ENCODE peak calls at places on chromosomes 7 and 10, in seven cellular contexts. G is HFFc6, J is choroid plexus epithelial cell, F is aorta, R is progenitor cell of endocrine pancreas, K is endothelial cell, Z is AG04450. A is an unnamed sample.

GRCh38 chr7:82678716-82679115 is 235.1 kb upstream of the CACNA2D1 start:
- DNase-seq in G (no peak), J (no peak), F (no peak), R (no peak), K (no peak), Z (no peak), A (no peak)

GRCh38 chr7:53111061-53111460 is 75.6 kb downstream of the POM121L12 start:
- DNase-seq in G (no peak), J (no peak), F (no peak), R (no peak), K (no peak), Z (no peak), A (no peak)

GRCh38 chr10:77737608-77738007 is 100.0 kb upstream of the KCNMA1 start:
- DNase-seq in G (peak; percentile 86), J (peak; percentile 93), F (no peak), R (no peak), K (no peak), Z (peak; percentile 62), A (peak; percentile 80)

GRCh38 chr7:115707236-115707635 is 323.3 kb downstream of the TFEC start:
- DNase-seq in G (no peak), J (peak; percentile 31), F (no peak), R (no peak), K (peak; percentile 23), Z (no peak), A (no peak)

GRCh38 chr7:116577320-116577871 is 52.6 kb downstream of the CAV1 start:
- DNase-seq in G (no peak), J (peak; percentile 25), F (no peak), R (no peak), K (no peak), Z (no peak), A (no peak)

GRCh38 chr10:86260564-86260963 is 106.0 kb downstream of the GRID1 start:
- DNase-seq in G (no peak), J (no peak), F (no peak), R (no peak), K (no peak), Z (no peak), A (no peak)

GRCh38 chr10:33617381-33617780 is 282.9 kb upstream of the NRP1 start:
- DNase-seq in G (no peak), J (peak; percentile 43), F (no peak), R (no peak), K (no peak), Z (no peak), A (no peak)

GRCh38 chr10:24360286-24361127 is 151.6 kb downstream of the KIAA1217 start:
- DNase-seq in G (peak; percentile 56), J (peak; percentile 89), F (peak; percentile 61), R (peak; percentile 43), K (peak; percentile 70), Z (peak; percentile 49), A (no peak)

GRCh38 chr7:95066736-95067530 is 159.5 kb downstream of the PPP1R9A start:
- DNase-seq in G (no peak), J (peak; percentile 66), F (no peak), R (no peak), K (no peak), Z (no peak), A (no peak)

GRCh38 chr7:111878788-111879187 is 316.5 kb upstream of the IMMP2L start:
- DNase-seq in G (no peak), J (no peak), F (no peak), R (no peak), K (no peak), Z (no peak), A (no peak)

GRCh38 chr7:87784424-87784823 is 91.7 kb downstream of the SLC25A40 start:
- DNase-seq in G (no peak), J (peak; percentile 40), F (no peak), R (no peak), K (no peak), Z (no peak), A (no peak)

GRCh38 chr7:137933270-137934017 is 68.4 kb downstream of the CREB3L2 start:
- DNase-seq in G (peak; percentile 46), J (peak; percentile 81), F (peak; percentile 69), R (no peak), K (no peak), Z (no peak), A (no peak)

GRCh38 chr10:101097881-101098280 is 33.2 kb upstream of the TLX1 start:
- DNase-seq in G (no peak), J (no peak), F (no peak), R (no peak), K (no peak), Z (no peak), A (no peak)

GRCh38 chr10:36173364-36173763 is 531.3 kb upstream of the FZD8 start:
- DNase-seq in G (no peak), J (no peak), F (no peak), R (no peak), K (no peak), Z (no peak), A (no peak)

GRCh38 chr10:121732676-121733445 is 134.6 kb upstream of the FGFR2 start:
- DNase-seq in G (no peak), J (no peak), F (no peak), R (no peak), K (no peak), Z (no peak), A (no peak)

GRCh38 chr7:55180821-55181542 is 162.2 kb downstream of the EGFR start:
- DNase-seq in G (no peak), J (no peak), F (no peak), R (no peak), K (no peak), Z (no peak), A (no peak)

GRCh38 chr10:27683226-27683625 is 62.4 kb downstream of the MKX start:
- DNase-seq in G (no peak), J (no peak), F (no peak), R (no peak), K (no peak), Z (no peak), A (no peak)

GRCh38 chr10:62492012-62492869 is 118.1 kb downstream of the ZNF365 start:
- DNase-seq in G (peak; percentile 9), J (peak; percentile 56), F (no peak), R (no peak), K (no peak), Z (no peak), A (peak; percentile 57)

A was measured in AG09309.